ENCODE peak calls at places on chromosomes 13 and 19, in nine cellular contexts. J, W, Z, U, I, N, O, E and V are unnamed samples.

GRCh38 chr19:41351339-41352245 is 2.1 kb downstream of the TGFB1 start:
- DNase-seq in N (no peak), J (peak; percentile 74), U (peak; percentile 79), E (peak; percentile 70), O (no peak), Z (peak; percentile 83), W (no peak), I (peak; percentile 76), V (no peak)

GRCh38 chr13:64305246-64305645 is 2889.6 kb upstream of the PCDH20 start:
- DNase-seq in O (no peak), J (no peak), U (no peak), W (no peak), I (no peak), E (peak; percentile 49), Z (no peak), N (no peak), V (no peak)

GRCh38 chr13:27578121-27579030 is 42.0 kb downstream of the LNX2 start:
- DNase-seq in I (no peak), N (no peak), U (no peak), J (no peak), E (peak; percentile 97), Z (peak; percentile 44), O (peak; percentile 19), W (peak; percentile 37), V (no peak)

GRCh38 chr19:15812059-15812722 is 3.3 kb downstream of the OR10H1 start:
- DNase-seq in O (peak; percentile 36), U (peak; percentile 38), I (peak; percentile 16), W (no peak), N (no peak), J (no peak), Z (no peak), E (peak; percentile 52), V (no peak)

GRCh38 chr13:91232716-91233115 is 114.8 kb upstream of the MIR17HG start:
- DNase-seq in I (no peak), E (no peak), N (no peak), W (no peak), J (no peak), O (no peak), Z (no peak), U (no peak), V (no peak)

GRCh38 chr13:33129886-33130285 is 113.7 kb downstream of the KL start:
- DNase-seq in W (no peak), U (no peak), Z (no peak), N (no peak), E (no peak), O (no peak), J (no peak), I (no peak), V (no peak)

GRCh38 chr19:56105090-56105701 is 15.9 kb downstream of the ZNF787 start:
- DNase-seq in J (peak; percentile 86), Z (peak; percentile 94), W (no peak), E (peak; percentile 77), I (peak; percentile 24), O (peak; percentile 77), N (peak; percentile 49), U (peak; percentile 89), V (no peak)

GRCh38 chr13:108168929-108169328 is 46.4 kb downstream of the LIG4 start:
- DNase-seq in W (no peak), N (no peak), E (no peak), U (no peak), Z (no peak), O (no peak), J (no peak), I (no peak), V (no peak)

GRCh38 chr13:52452470-52452869 is 2.0 kb upstream of the VPS36 start:
- DNase-seq in U (no peak), I (no peak), J (no peak), O (no peak), N (no peak), E (peak; percentile 53), Z (no peak), W (no peak), V (no peak)

GRCh38 chr19:38417544-38418506 is 8.2 kb downstream of the RASGRP4 start:
- DNase-seq in U (peak; percentile 75), J (peak; percentile 77), O (peak; percentile 74), E (peak; percentile 35), W (no peak), N (no peak), I (no peak), Z (peak; percentile 93), V (peak; percentile 38)

GRCh38 chr13:74132152-74132767 is 1.9 kb downstream of the KLF12 start:
- DNase-seq in N (no peak), I (no peak), E (peak; percentile 39), W (no peak), Z (no peak), O (no peak), U (no peak), J (no peak), V (no peak)

GRCh38 chr19:49425922-49426592 is 869 bp downstream of the GFY start:
- DNase-seq in U (no peak), J (no peak), O (no peak), I (no peak), E (no peak), Z (peak; percentile 96), N (no peak), W (no peak), V (no peak)

GRCh38 chr13:84684048-84684662 is 801.9 kb upstream of the SLITRK1 start:
- DNase-seq in I (no peak), E (peak; percentile 48), J (no peak), U (no peak), W (no peak), Z (no peak), O (no peak), N (no peak), V (no peak)

GRCh38 chr13:63938851-63939250 is 2523.2 kb upstream of the PCDH20 start:
- DNase-seq in I (no peak), U (no peak), O (no peak), Z (no peak), E (no peak), W (no peak), N (no peak), J (no peak), V (no peak)

GRCh38 chr19:21765151-21765550 is 2.2 kb downstream of the ZNF100 start:
- DNase-seq in U (no peak), J (no peak), E (peak; percentile 59), I (no peak), Z (no peak), N (no peak), W (no peak), O (no peak), V (peak; percentile 15)

GRCh38 chr13:99656092-99656745 is 154.9 kb downstream of the TM9SF2 start:
- DNase-seq in Z (peak; percentile 95), E (peak; percentile 78), W (no peak), U (peak; percentile 86), N (no peak), I (peak; percentile 77), J (peak; percentile 70), O (peak; percentile 84), V (peak; percentile 44)

GRCh38 chr19:38862321-38863059 is 12.7 kb upstream of the HNRNPL start:
- DNase-seq in J (no peak), I (no peak), N (no peak), E (no peak), U (peak; percentile 59), Z (no peak), O (peak; percentile 79), W (no peak), V (no peak)

GRCh38 chr19:29690842-29691241 is 24.2 kb downstream of the C19orf12 start:
- DNase-seq in U (no peak), I (peak; percentile 42), O (peak; percentile 83), W (no peak), Z (peak; percentile 79), J (no peak), E (peak; percentile 64), N (no peak), V (peak; percentile 52)

GRCh38 chr13:77918391-77919261 is at the start of gene EDNRB:
- DNase-seq in O (no peak), Z (peak; percentile 89), I (no peak), E (peak; percentile 72), J (peak; percentile 67), U (peak; percentile 18), W (no peak), N (no peak), V (no peak)

GRCh38 chr13:23772717-23773116 is 116.5 kb downstream of the MIPEP start:
- DNase-seq in I (no peak), N (no peak), W (no peak), Z (no peak), O (no peak), E (no peak), J (no peak), U (no peak), V (no peak)

GRCh38 chr13:76790519-76791289 is 95.5 kb downstream of the KCTD12 start:
- DNase-seq in N (no peak), O (no peak), U (no peak), E (peak; percentile 3), Z (no peak), I (no peak), W (no peak), J (no peak), V (no peak)

GRCh38 chr19:19110410-19111137 is 27.7 kb downstream of the TMEM161A start:
- DNase-seq in W (no peak), I (no peak), U (no peak), Z (peak; percentile 83), O (peak; percentile 10), E (peak; percentile 22), N (no peak), J (no peak), V (no peak)
- TF ChIP-seq CTCF in W (peak; percentile 41), I (no peak), U (no peak), Z (peak; percentile 76), O (no peak), E (no peak), N (peak; percentile 15), J (no peak), V (peak; percentile 45)

GRCh38 chr19:4084547-4084877 is 17.8 kb upstream of the ZBTB7A start:
- DNase-seq in N (no peak), U (no peak), J (no peak), W (no peak), I (no peak), O (no peak), E (no peak), Z (no peak), V (no peak)
- H3K4me3 ChIP-seq in N (no peak overlapping the region), U (peak overlapping the region; percentile 36), J (no peak overlapping the region), W (no peak overlapping the region), I (no peak overlapping the region), O (no peak overlapping the region), E (no peak overlapping the region), Z (no peak overlapping the region), V (no peak overlapping the region)

DNA sequence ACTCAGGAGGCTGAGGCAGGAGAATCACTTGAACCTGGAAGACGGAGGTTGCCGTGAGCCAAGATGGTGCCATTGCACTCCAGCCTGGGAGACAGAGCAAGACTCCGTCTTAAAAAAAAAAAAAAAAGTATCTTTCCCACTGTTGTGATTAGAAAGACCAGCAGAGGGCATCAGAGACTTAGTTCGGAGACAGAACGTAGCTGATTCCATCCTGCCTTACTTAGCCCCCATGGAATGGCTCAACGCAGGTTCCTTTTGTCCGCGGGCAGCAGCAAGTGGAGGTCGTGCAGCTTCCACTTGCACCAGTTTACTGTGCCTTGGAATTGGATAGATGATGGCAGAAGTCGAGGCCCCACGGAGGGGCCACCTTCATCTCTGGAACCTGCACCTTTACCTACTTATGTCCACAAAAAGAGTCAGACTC is 8.1 kb downstream of the TIMM29 start:
- DNase-seq in J (no peak), Z (peak; percentile 84), W (peak; percentile 19), I (no peak), U (peak; percentile 40), E (peak; percentile 76), O (peak; percentile 75), N (peak; percentile 50), V (peak; percentile 50)
- TF ChIP-seq CTCF in J (peak; percentile 58), Z (peak; percentile 77), W (peak; percentile 62), I (peak; percentile 60), U (peak; percentile 79), E (peak; percentile 71), O (peak; percentile 55), N (peak; percentile 71), V (peak; percentile 66)

GRCh38 chr13:48320396-48320790 is 16.8 kb downstream of the RB1 start:
- DNase-seq in U (no peak), O (no peak), I (no peak), E (no peak), N (no peak), W (no peak), J (no peak), Z (no peak), V (no peak)
- H3K4me3 ChIP-seq in U (peak overlapping the region; percentile 45), O (no peak overlapping the region), I (peak overlapping the region; percentile 26), E (no peak overlapping the region), N (no peak overlapping the region), W (no peak overlapping the region), J (no peak overlapping the region), Z (no peak overlapping the region), V (no peak overlapping the region)